ENCODE peak calls at places on chromosomes 7 and 10, in ten cellular contexts. One of them, this sample, is unnamed.

GRCh38 chr10:78865931-78866717 is 202.6 kb upstream of the ZMIZ1 start:
- DNase-seq in effector CD4-positive, alpha-beta T cell: no peak
- DNase-seq in NCI-H2029 treated with DMSO at 0.1 percent for 48 hours: no peak
- DNase-seq in epithelial cell of proximal tubule: no peak
- DNase-seq in activated T-cell treated with anti-CD3 and anti-CD28 coated beads for 1 hour: no peak
- DNase-seq in adipocyte: no peak
- DNase-seq in effector memory CD4-positive, alpha-beta T cell: no peak
- DNase-seq in LoVo: no peak
- DNase-seq in RPMI7951: no peak
- DNase-seq in HCT116: no peak
- DNase-seq in this sample: no peak

GRCh38 chr10:102393411-102394078 is 2.0 kb upstream of the NFKB2 start:
- DNase-seq in HCT116: no peak
- DNase-seq in epithelial cell of proximal tubule: no peak
- DNase-seq in effector memory CD4-positive, alpha-beta T cell: no peak
- DNase-seq in NCI-H2029 treated with DMSO at 0.1 percent for 48 hours: no peak
- DNase-seq in RPMI7951: no peak
- DNase-seq in effector CD4-positive, alpha-beta T cell: no peak
- DNase-seq in LoVo: no peak
- DNase-seq in adipocyte: no peak
- DNase-seq in activated T-cell treated with anti-CD3 and anti-CD28 coated beads for 1 hour: no peak
- DNase-seq in this sample: no peak

GRCh38 chr10:21705828-21706176 is 171.8 kb downstream of the MLLT10 start:
- DNase-seq in effector CD4-positive, alpha-beta T cell: no peak
- DNase-seq in activated T-cell treated with anti-CD3 and anti-CD28 coated beads for 1 hour: no peak
- DNase-seq in effector memory CD4-positive, alpha-beta T cell: no peak
- DNase-seq in NCI-H2029 treated with DMSO at 0.1 percent for 48 hours: no peak
- DNase-seq in HCT116: no peak
- DNase-seq in epithelial cell of proximal tubule: no peak
- DNase-seq in adipocyte: no peak
- DNase-seq in LoVo: no peak
- DNase-seq in RPMI7951: no peak
- DNase-seq in this sample: no peak

GRCh38 chr7:6271091-6271658 is 1.2 kb downstream of the CYTH3 start:
- DNase-seq in HCT116: no peak
- DNase-seq in epithelial cell of proximal tubule: peak
- DNase-seq in RPMI7951: peak
- DNase-seq in effector CD4-positive, alpha-beta T cell: peak
- DNase-seq in NCI-H2029 treated with DMSO at 0.1 percent for 48 hours: no peak
- DNase-seq in activated T-cell treated with anti-CD3 and anti-CD28 coated beads for 1 hour: peak
- DNase-seq in adipocyte: peak
- DNase-seq in effector memory CD4-positive, alpha-beta T cell: peak
- DNase-seq in LoVo: peak
- DNase-seq in this sample: no peak

GRCh38 chr7:136998495-136998894 is 130.0 kb downstream of the CHRM2 start:
- DNase-seq in effector memory CD4-positive, alpha-beta T cell: no peak
- DNase-seq in effector CD4-positive, alpha-beta T cell: no peak
- DNase-seq in activated T-cell treated with anti-CD3 and anti-CD28 coated beads for 1 hour: no peak
- DNase-seq in HCT116: no peak
- DNase-seq in NCI-H2029 treated with DMSO at 0.1 percent for 48 hours: no peak
- DNase-seq in LoVo: no peak
- DNase-seq in adipocyte: peak
- DNase-seq in RPMI7951: no peak
- DNase-seq in epithelial cell of proximal tubule: no peak
- DNase-seq in this sample: no peak

GRCh38 chr10:266974-267425 is 131.7 kb downstream of the ZMYND11 start:
- DNase-seq in effector memory CD4-positive, alpha-beta T cell: no peak
- DNase-seq in effector CD4-positive, alpha-beta T cell: no peak
- DNase-seq in RPMI7951: peak
- DNase-seq in HCT116: no peak
- DNase-seq in NCI-H2029 treated with DMSO at 0.1 percent for 48 hours: no peak
- DNase-seq in LoVo: no peak
- DNase-seq in activated T-cell treated with anti-CD3 and anti-CD28 coated beads for 1 hour: no peak
- DNase-seq in epithelial cell of proximal tubule: no peak
- DNase-seq in adipocyte: peak
- DNase-seq in this sample: peak

GRCh38 chr10:44388641-44389040 is 3.7 kb upstream of the CXCL12 start:
- DNase-seq in epithelial cell of proximal tubule: no peak
- DNase-seq in effector CD4-positive, alpha-beta T cell: no peak
- DNase-seq in HCT116: no peak
- DNase-seq in activated T-cell treated with anti-CD3 and anti-CD28 coated beads for 1 hour: no peak
- DNase-seq in LoVo: no peak
- DNase-seq in NCI-H2029 treated with DMSO at 0.1 percent for 48 hours: no peak
- DNase-seq in adipocyte: no peak
- DNase-seq in effector memory CD4-positive, alpha-beta T cell: no peak
- DNase-seq in RPMI7951: no peak
- DNase-seq in this sample: no peak

GRCh38 chr7:111164442-111164841 is 73.5 kb downstream of the LRRN3 start:
- DNase-seq in RPMI7951: peak
- DNase-seq in HCT116: no peak
- DNase-seq in effector CD4-positive, alpha-beta T cell: no peak
- DNase-seq in activated T-cell treated with anti-CD3 and anti-CD28 coated beads for 1 hour: no peak
- DNase-seq in LoVo: no peak
- DNase-seq in adipocyte: no peak
- DNase-seq in effector memory CD4-positive, alpha-beta T cell: no peak
- DNase-seq in epithelial cell of proximal tubule: no peak
- DNase-seq in NCI-H2029 treated with DMSO at 0.1 percent for 48 hours: no peak
- DNase-seq in this sample: no peak

GRCh38 chr10:34816067-34817002 is 1.2 kb upstream of the PARD3 start:
- DNase-seq in effector CD4-positive, alpha-beta T cell: no peak
- DNase-seq in activated T-cell treated with anti-CD3 and anti-CD28 coated beads for 1 hour: no peak
- DNase-seq in epithelial cell of proximal tubule: no peak
- DNase-seq in HCT116: no peak
- DNase-seq in adipocyte: peak
- DNase-seq in effector memory CD4-positive, alpha-beta T cell: no peak
- DNase-seq in RPMI7951: peak
- DNase-seq in LoVo: no peak
- DNase-seq in NCI-H2029 treated with DMSO at 0.1 percent for 48 hours: no peak
- DNase-seq in this sample: no peak

GRCh38 chr7:40393660-40394059 is 258.9 kb downstream of the SUGCT start:
- DNase-seq in adipocyte: no peak
- DNase-seq in LoVo: no peak
- DNase-seq in activated T-cell treated with anti-CD3 and anti-CD28 coated beads for 1 hour: no peak
- DNase-seq in RPMI7951: no peak
- DNase-seq in epithelial cell of proximal tubule: no peak
- DNase-seq in NCI-H2029 treated with DMSO at 0.1 percent for 48 hours: no peak
- DNase-seq in HCT116: no peak
- DNase-seq in effector CD4-positive, alpha-beta T cell: no peak
- DNase-seq in effector memory CD4-positive, alpha-beta T cell: no peak
- DNase-seq in this sample: no peak

GRCh38 chr10:125006921-125007391 is 65.0 kb downstream of the ZRANB1 start:
- DNase-seq in epithelial cell of proximal tubule: no peak
- DNase-seq in adipocyte: peak
- DNase-seq in effector memory CD4-positive, alpha-beta T cell: no peak
- DNase-seq in effector CD4-positive, alpha-beta T cell: no peak
- DNase-seq in RPMI7951: no peak
- DNase-seq in HCT116: no peak
- DNase-seq in LoVo: no peak
- DNase-seq in activated T-cell treated with anti-CD3 and anti-CD28 coated beads for 1 hour: no peak
- DNase-seq in NCI-H2029 treated with DMSO at 0.1 percent for 48 hours: no peak
- DNase-seq in this sample: no peak

GRCh38 chr7:30980194-30980593 is 16.4 kb downstream of the GHRHR start:
- DNase-seq in effector memory CD4-positive, alpha-beta T cell: no peak
- DNase-seq in effector CD4-positive, alpha-beta T cell: no peak
- DNase-seq in adipocyte: no peak
- DNase-seq in NCI-H2029 treated with DMSO at 0.1 percent for 48 hours: no peak
- DNase-seq in activated T-cell treated with anti-CD3 and anti-CD28 coated beads for 1 hour: no peak
- DNase-seq in LoVo: no peak
- DNase-seq in HCT116: no peak
- DNase-seq in RPMI7951: no peak
- DNase-seq in epithelial cell of proximal tubule: no peak
- DNase-seq in this sample: no peak

GRCh38 chr10:104328916-104329710 is 9.2 kb downstream of the ITPRIP start:
- DNase-seq in HCT116: peak
- DNase-seq in effector memory CD4-positive, alpha-beta T cell: peak
- DNase-seq in NCI-H2029 treated with DMSO at 0.1 percent for 48 hours: no peak
- DNase-seq in adipocyte: peak
- DNase-seq in activated T-cell treated with anti-CD3 and anti-CD28 coated beads for 1 hour: peak
- DNase-seq in effector CD4-positive, alpha-beta T cell: peak
- DNase-seq in LoVo: peak
- DNase-seq in RPMI7951: peak
- DNase-seq in epithelial cell of proximal tubule: peak
- DNase-seq in this sample: peak

GRCh38 chr7:2843711-2844152 is 376 bp downstream of the GNA12 start:
- DNase-seq in HCT116: no peak
- DNase-seq in effector CD4-positive, alpha-beta T cell: peak
- DNase-seq in LoVo: peak
- DNase-seq in NCI-H2029 treated with DMSO at 0.1 percent for 48 hours: no peak
- DNase-seq in adipocyte: peak
- DNase-seq in activated T-cell treated with anti-CD3 and anti-CD28 coated beads for 1 hour: no peak
- DNase-seq in RPMI7951: peak
- DNase-seq in epithelial cell of proximal tubule: no peak
- DNase-seq in effector memory CD4-positive, alpha-beta T cell: no peak
- DNase-seq in this sample: no peak

GRCh38 chr10:18350340-18350739 is 210.1 kb downstream of the CACNB2 start:
- DNase-seq in RPMI7951: no peak
- DNase-seq in effector CD4-positive, alpha-beta T cell: no peak
- DNase-seq in HCT116: no peak
- DNase-seq in epithelial cell of proximal tubule: no peak
- DNase-seq in effector memory CD4-positive, alpha-beta T cell: no peak
- DNase-seq in LoVo: no peak
- DNase-seq in adipocyte: no peak
- DNase-seq in NCI-H2029 treated with DMSO at 0.1 percent for 48 hours: no peak
- DNase-seq in activated T-cell treated with anti-CD3 and anti-CD28 coated beads for 1 hour: no peak
- DNase-seq in this sample: no peak

GRCh38 chr10:70664702-70665195 is 7.6 kb upstream of the ADAMTS14 start:
- DNase-seq in HCT116: no peak
- DNase-seq in effector CD4-positive, alpha-beta T cell: no peak
- DNase-seq in epithelial cell of proximal tubule: peak
- DNase-seq in adipocyte: peak
- DNase-seq in LoVo: peak
- DNase-seq in activated T-cell treated with anti-CD3 and anti-CD28 coated beads for 1 hour: no peak
- DNase-seq in RPMI7951: peak
- DNase-seq in NCI-H2029 treated with DMSO at 0.1 percent for 48 hours: peak
- DNase-seq in effector memory CD4-positive, alpha-beta T cell: no peak
- DNase-seq in this sample: peak

GRCh38 chr10:70135046-70135445 is 2.4 kb upstream of the AIFM2 start:
- DNase-seq in effector memory CD4-positive, alpha-beta T cell: no peak
- DNase-seq in RPMI7951: no peak
- DNase-seq in adipocyte: no peak
- DNase-seq in NCI-H2029 treated with DMSO at 0.1 percent for 48 hours: no peak
- DNase-seq in effector CD4-positive, alpha-beta T cell: no peak
- DNase-seq in activated T-cell treated with anti-CD3 and anti-CD28 coated beads for 1 hour: no peak
- DNase-seq in epithelial cell of proximal tubule: no peak
- DNase-seq in HCT116: no peak
- DNase-seq in LoVo: no peak
- DNase-seq in this sample: no peak

GRCh38 chr7:46969303-46970130 is 612.4 kb downstream of the TNS3 start:
- DNase-seq in HCT116: no peak
- DNase-seq in LoVo: peak
- DNase-seq in effector CD4-positive, alpha-beta T cell: no peak
- DNase-seq in adipocyte: no peak
- DNase-seq in effector memory CD4-positive, alpha-beta T cell: no peak
- DNase-seq in NCI-H2029 treated with DMSO at 0.1 percent for 48 hours: no peak
- DNase-seq in epithelial cell of proximal tubule: peak
- DNase-seq in activated T-cell treated with anti-CD3 and anti-CD28 coated beads for 1 hour: no peak
- DNase-seq in RPMI7951: peak
- DNase-seq in this sample: no peak